ENCODE peak calls at places on chromosome 1, in nine cellular contexts. V, E, L, P, K, X, H, Z and S are unnamed samples.

GRCh38 chr1:7315946-7316345 is 455.1 kb upstream of the VAMP3 start:
- DNase-seq in V (no peak), E (no peak), L (no peak), P (no peak), K (no peak), X (no peak), H (no peak), Z (no peak), S (no peak)

GRCh38 chr1:242199861-242200458 is 201.1 kb upstream of the MAP1LC3C start:
- DNase-seq in V (no peak), E (no peak), L (no peak), P (no peak), K (no peak), X (no peak), H (no peak), Z (no peak), S (no peak)

GRCh38 chr1:22807340-22807739 is 96.7 kb downstream of the EPHB2 start:
- DNase-seq in V (no peak), E (no peak), L (no peak), P (no peak), K (no peak), X (no peak), H (no peak), Z (no peak), S (no peak)

GRCh38 chr1:235652364-235652763 is 2.8 kb upstream of the GNG4 start:
- DNase-seq in V (no peak), E (no peak), L (no peak), P (no peak), K (no peak), X (no peak), H (no peak), Z (no peak), S (no peak)

GRCh38 chr1:54887665-54888071 is 673 bp upstream of the DHCR24 start:
- DNase-seq in V (peak), E (no peak), L (peak), P (peak), K (peak), X (peak), H (peak), Z (no peak), S (no peak)

GRCh38 chr1:182974792-182975191 is 21.8 kb upstream of the SHCBP1L start:
- DNase-seq in V (no peak), E (no peak), L (no peak), P (no peak), K (no peak), X (no peak), H (peak), Z (peak), S (no peak)

GRCh38 chr1:227316456-227316855 is 1.8 kb downstream of the CDC42BPA start:
- DNase-seq in V (no peak), E (no peak), L (no peak), P (no peak), K (no peak), X (no peak), H (no peak), Z (no peak), S (no peak)

GRCh38 chr1:53580009-53580400 is 120.8 kb downstream of the DMRTB1 start:
- DNase-seq in V (no peak), E (no peak), L (no peak), P (no peak), K (no peak), X (no peak), H (no peak), Z (no peak), S (no peak)